ENCODE peak calls at places on chromosomes 12 and 14, in five cellular contexts. Q, R, Z, E and O are unnamed samples.

GRCh38 chr14:61876362-61877049 is 114.3 kb downstream of the SNAPC1 start:
- DNase-seq in R (no peak), Z (no peak), E (no peak), Q (no peak), O (no peak)

GRCh38 chr12:124761876-124762275 is 101.8 kb downstream of the SCARB1 start:
- DNase-seq in R (no peak), E (no peak), Q (no peak), Z (no peak), O (no peak)

GRCh38 chr14:87975636-87976035 is 17.3 kb downstream of the GALC start:
- DNase-seq in E (no peak), Z (no peak), R (no peak), Q (no peak), O (no peak)

GRCh38 chr12:71476513-71476912 is 36.9 kb downstream of the LGR5 start:
- DNase-seq in E (no peak), R (no peak), Q (peak), Z (no peak), O (no peak)

GRCh38 chr12:85831327-85831990 is 4.8 kb downstream of the RASSF9 start:
- DNase-seq in Z (no peak), Q (no peak), R (no peak), E (no peak), O (no peak)

GRCh38 chr14:25516838-25517237 is 466.9 kb upstream of the STXBP6 start:
- DNase-seq in E (no peak), R (no peak), Z (no peak), Q (no peak), O (no peak)

GRCh38 chr14:72544615-72545387 is 349.1 kb downstream of the DPF3 start:
- DNase-seq in R (no peak), E (no peak), Z (no peak), Q (no peak), O (no peak)

GRCh38 chr14:95562892-95563685 is 28.2 kb downstream of the GLRX5 start:
- DNase-seq in Q (no peak), Z (no peak), E (peak), R (no peak), O (no peak)

GRCh38 chr12:49543221-49543913 is 4.5 kb downstream of the KCNH3 start:
- DNase-seq in R (no peak), E (no peak), Q (no peak), Z (no peak), O (no peak)

GRCh38 chr12:5187136-5187535 is 143.5 kb downstream of the KCNA5 start:
- DNase-seq in Q (no peak), E (no peak), Z (no peak), R (no peak), O (no peak)

GRCh38 chr14:20345366-20345765 is 1.9 kb downstream of the PARP2 start:
- DNase-seq in E (no peak), R (no peak), Z (no peak), Q (no peak), O (no peak)

GRCh38 chr14:20346713-20347112 is 3.3 kb downstream of the PARP2 start:
- DNase-seq in R (no peak), E (no peak), Q (no peak), Z (no peak), O (no peak)

GRCh38 chr14:20347747-20348146 is 4.3 kb downstream of the PARP2 start:
- DNase-seq in Z (no peak), E (no peak), R (no peak), Q (no peak), O (no peak)

GRCh38 chr14:20350280-20350679 is 6.8 kb downstream of the PARP2 start:
- DNase-seq in R (no peak), E (no peak), Q (no peak), Z (no peak), O (no peak)

GRCh38 chr14:20350860-20351259 is 7.4 kb downstream of the PARP2 start:
- DNase-seq in R (no peak), Q (no peak), Z (no peak), E (no peak), O (no peak)
- TF ChIP-seq CTCF in R (peak), Q (peak), Z (peak), E (no peak), O (no peak)

GRCh38 chr12:102653406-102653805 is 173.0 kb upstream of the IGF1 start:
- DNase-seq in R (no peak), Q (no peak), Z (no peak), E (no peak), O (no peak)

DNA sequence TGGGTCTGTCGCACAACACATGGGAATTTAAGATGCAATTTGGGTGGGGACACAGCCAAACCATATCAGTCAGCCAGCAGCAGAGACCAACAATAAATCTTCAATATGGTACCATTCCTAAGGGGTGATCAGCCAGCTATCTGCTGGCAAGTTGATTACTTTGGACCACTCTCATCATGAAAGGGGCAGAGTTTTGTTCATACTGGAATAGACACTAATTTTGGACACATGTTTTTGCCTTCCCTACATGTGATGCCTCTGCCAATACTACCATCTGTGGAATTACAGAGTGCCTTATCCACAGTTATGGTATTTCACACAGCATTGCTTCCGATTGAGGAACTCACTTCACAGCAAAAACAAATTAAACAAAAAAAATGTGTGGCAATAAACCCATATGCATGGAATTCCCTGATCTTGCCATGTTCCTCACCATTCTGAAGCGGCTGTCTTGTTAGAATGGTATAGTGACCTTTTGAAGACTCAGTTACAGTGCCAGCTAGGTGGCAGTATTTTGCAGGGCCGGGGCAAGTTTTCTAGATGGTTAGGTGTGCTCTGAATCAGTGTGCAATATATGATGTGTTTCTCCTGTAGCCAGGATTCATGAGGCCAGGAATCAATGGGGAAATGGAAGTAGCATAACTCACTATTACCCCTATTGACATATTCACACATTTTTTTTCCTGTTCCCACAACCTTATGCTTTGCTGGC is 179.0 kb upstream of the IGF1 start:
- DNase-seq in R (no peak), Q (no peak), E (no peak), Z (no peak), O (no peak)
- TF ChIP-seq CTCF in R (peak), Q (peak), E (no peak), Z (peak), O (no peak)

DNA sequence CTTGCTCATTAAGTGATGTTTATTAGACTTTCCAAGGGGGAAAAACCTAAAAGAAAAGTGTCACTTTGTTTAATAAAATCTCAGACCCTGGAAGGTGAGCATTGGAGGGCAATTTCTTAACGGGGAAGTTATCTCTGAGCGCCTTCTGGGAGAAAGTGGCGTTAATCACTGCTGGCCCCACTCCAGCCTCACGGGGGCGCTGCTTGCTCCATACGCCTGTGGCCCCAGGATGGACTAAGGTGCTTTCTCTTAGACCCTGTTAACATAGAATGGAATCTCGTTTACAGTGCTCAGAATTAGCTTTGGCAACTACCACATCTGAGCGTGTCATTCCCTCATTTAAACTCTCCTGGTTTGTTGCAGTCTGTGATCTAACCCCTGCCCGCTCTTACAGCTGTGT is 16.4 kb upstream of the PRIMA1 start:
- DNase-seq in E (no peak), Z (no peak), R (no peak), Q (no peak), O (no peak)
- TF ChIP-seq CTCF in E (no peak), Z (no peak), R (no peak), Q (no peak), O (peak)

GRCh38 chr12:105378821-105379400 is 48.4 kb downstream of the C12orf75 start:
- DNase-seq in R (no peak), Z (no peak), Q (no peak), E (no peak), O (no peak)
- TF ChIP-seq CTCF in R (peak), Z (peak), Q (peak), E (no peak), O (no peak)

DNA sequence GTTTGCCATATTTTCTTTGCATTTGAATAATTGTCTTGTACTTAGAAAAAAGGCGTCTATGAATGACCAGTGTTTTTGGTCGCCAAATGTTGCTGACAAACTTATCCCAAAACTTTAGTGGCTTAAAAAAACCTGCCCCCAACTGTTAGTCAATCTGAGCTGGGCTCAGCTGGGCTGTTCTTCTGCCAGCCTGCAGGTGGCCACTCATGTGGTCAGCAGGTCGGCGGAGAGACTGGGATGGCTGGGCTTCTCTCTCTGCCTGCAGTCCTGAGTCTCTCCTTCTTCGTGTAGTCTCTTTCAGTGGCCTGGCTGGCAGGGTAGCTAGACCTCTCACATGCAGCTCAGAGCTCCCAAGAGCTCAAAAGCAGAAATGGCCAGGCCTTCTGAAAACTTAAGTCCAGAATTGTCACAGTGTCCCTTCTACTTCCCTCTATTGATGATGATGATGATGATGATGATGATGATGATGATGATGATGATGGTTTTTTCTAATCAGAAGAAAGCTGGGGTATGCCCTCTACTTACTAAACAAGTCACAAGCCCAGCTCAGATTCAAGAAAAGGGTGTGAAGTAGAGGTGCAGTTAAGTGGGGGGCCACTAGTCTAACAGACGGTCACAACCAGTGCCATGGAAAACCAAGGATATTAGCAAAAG is 87.9 kb downstream of the PTPN11 start:
- DNase-seq in R (no peak), Z (no peak), Q (no peak), E (no peak), O (no peak)
- TF ChIP-seq CTCF in R (no peak), Z (no peak), Q (peak), E (no peak), O (no peak)

DNA sequence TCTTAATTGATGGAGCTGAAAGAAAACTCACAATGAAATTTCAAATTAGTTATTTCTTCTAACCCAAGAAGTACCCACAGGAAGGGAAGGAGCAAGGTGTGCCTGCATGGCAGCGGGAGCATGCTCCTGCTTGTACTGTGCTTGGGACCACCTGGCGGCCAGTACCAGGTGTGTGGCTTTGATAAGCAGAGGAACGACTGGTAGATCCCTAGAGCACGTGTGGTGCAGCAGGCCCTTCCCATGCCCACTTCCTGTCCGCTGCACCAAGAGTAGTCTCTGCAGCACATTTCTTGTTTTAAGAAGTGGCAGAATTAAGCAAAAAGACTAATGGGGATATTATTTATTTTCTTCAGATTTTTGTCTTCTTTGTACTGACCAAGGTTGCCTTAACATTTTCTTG is 122.3 kb upstream of the ATF1 start:
- DNase-seq in E (no peak), R (no peak), Z (no peak), Q (no peak), O (no peak)
- TF ChIP-seq CTCF in E (no peak), R (no peak), Z (no peak), Q (no peak), O (no peak)